ENCODE peak calls at places on chromosomes 5 and 9, in five cellular contexts. E is GM23338, P is SJSA1, K is heart left ventricle, J is right cardiac atrium. H is an unnamed sample.
A peak's percentile ranks its signal among the peaks of the same experiment; 100 is the strongest.

GRCh38 chr9:34500623-34501267 is 22.0 kb downstream of the ENHO start:
- DNase-seq in J (peak; percentile 73), K (peak; percentile 45), E (peak; percentile 80), P (peak; percentile 16), H (peak; percentile 53)

GRCh38 chr9:136695955-136696354 is 8.7 kb upstream of the AGPAT2 start:
- DNase-seq in P (no peak), J (peak; percentile 55), E (no peak), K (no peak), H (no peak)

GRCh38 chr5:74361406-74362358 is 278.8 kb downstream of the ENC1 start:
- DNase-seq in J (no peak), P (no peak), E (no peak), K (no peak), H (no peak)

GRCh38 chr5:122195784-122196394 is 66.5 kb downstream of the ZNF474 start:
- DNase-seq in E (peak; percentile 82), P (peak; percentile 56), K (no peak), J (no peak), H (no peak)

GRCh38 chr5:179188636-179189035 is 128.5 kb downstream of the ZNF354C start:
- DNase-seq in K (no peak), P (no peak), E (no peak), J (peak; percentile 27), H (no peak)

GRCh38 chr9:82532504-82532903 is 530.4 kb downstream of the RASEF start:
- DNase-seq in K (no peak), P (no peak), J (no peak), E (no peak), H (no peak)

GRCh38 chr9:136735812-136736480 is 6.8 kb downstream of the LCN10 start:
- DNase-seq in K (no peak), P (no peak), E (no peak), J (peak; percentile 35), H (no peak)

GRCh38 chr9:36005891-36006290 is 30.8 kb upstream of the RECK start:
- DNase-seq in J (no peak), E (no peak), P (no peak), K (no peak), H (no peak)

GRCh38 chr5:159965031-159965837 is 43.7 kb upstream of the TTC1 start:
- DNase-seq in K (peak; percentile 65), P (peak; percentile 46), E (peak; percentile 85), J (peak; percentile 81), H (peak; percentile 56)

GRCh38 chr5:72410896-72411295 is 90.7 kb downstream of the PTCD2 start:
- DNase-seq in K (no peak), E (no peak), J (no peak), P (no peak), H (no peak)

GRCh38 chr9:21624675-21625477 is 142.8 kb upstream of the IFNE start:
- DNase-seq in J (no peak), P (no peak), E (no peak), K (no peak), H (no peak)

GRCh38 chr5:115666023-115666422 is 40.2 kb upstream of the TMED7 start:
- DNase-seq in E (peak; percentile 8), P (no peak), J (no peak), K (no peak), H (no peak)

GRCh38 chr5:1027631-1028441 is 19.2 kb downstream of the NKD2 start:
- DNase-seq in P (no peak), E (no peak), K (peak; percentile 18), J (peak; percentile 47), H (peak; percentile 36)

GRCh38 chr9:115944166-115944948 is 209.2 kb upstream of the PAPPA start:
- DNase-seq in E (no peak), J (peak; percentile 88), K (peak; percentile 80), P (peak; percentile 93), H (peak; percentile 29)

GRCh38 chr5:164296603-164297080 is 791.2 kb downstream of the MAT2B start:
- DNase-seq in P (no peak), E (peak; percentile 87), K (no peak), J (no peak), H (no peak)

GRCh38 chr9:77562021-77562748 is 85.9 kb downstream of the GNA14 start:
- DNase-seq in P (no peak), K (no peak), E (no peak), J (no peak), H (no peak)

GRCh38 chr5:144712090-144712489 is 541.4 kb downstream of the KCTD16 start:
- DNase-seq in E (no peak), K (no peak), J (no peak), P (no peak), H (no peak)

GRCh38 chr5:177128551-177128976 is 5.0 kb upstream of the NSD1 start:
- DNase-seq in J (no peak), K (peak; percentile 36), E (no peak), P (no peak), H (peak; percentile 14)

GRCh38 chr5:157744055-157745011 is 821 bp downstream of the LSM11 start:
- DNase-seq in K (peak; percentile 31), E (peak; percentile 42), J (peak; percentile 68), P (peak; percentile 44), H (peak; percentile 27)

GRCh38 chr5:173326501-173326960 is 1.7 kb downstream of the STC2 start:
- DNase-seq in P (peak; percentile 97), K (no peak), J (no peak), E (no peak), H (no peak)

GRCh38 chr5:152116926-152117325 is 192.3 kb upstream of the GLRA1 start:
- DNase-seq in P (no peak), J (no peak), E (no peak), K (no peak), H (no peak)

GRCh38 chr5:90549729-90550275 is 8.8 kb upstream of the ADGRV1 start:
- DNase-seq in K (no peak), P (no peak), E (no peak), J (no peak), H (no peak)

GRCh38 chr9:123251741-123252140 is 16.6 kb downstream of the STRBP start:
- DNase-seq in P (no peak), E (no peak), K (no peak), J (no peak), H (no peak)

GRCh38 chr5:157371655-157372471 is 88.2 kb upstream of the NIPAL4 start:
- DNase-seq in J (no peak), K (no peak), P (peak; percentile 47), E (no peak), H (no peak)

GRCh38 chr9:120481248-120481647 is 98.7 kb downstream of the CDK5RAP2 start:
- DNase-seq in J (no peak), P (no peak), K (no peak), E (no peak), H (no peak)

GRCh38 chr5:14216372-14216771 is 73.2 kb downstream of the TRIO start:
- DNase-seq in J (no peak), E (no peak), K (no peak), P (no peak), H (no peak)

DNA sequence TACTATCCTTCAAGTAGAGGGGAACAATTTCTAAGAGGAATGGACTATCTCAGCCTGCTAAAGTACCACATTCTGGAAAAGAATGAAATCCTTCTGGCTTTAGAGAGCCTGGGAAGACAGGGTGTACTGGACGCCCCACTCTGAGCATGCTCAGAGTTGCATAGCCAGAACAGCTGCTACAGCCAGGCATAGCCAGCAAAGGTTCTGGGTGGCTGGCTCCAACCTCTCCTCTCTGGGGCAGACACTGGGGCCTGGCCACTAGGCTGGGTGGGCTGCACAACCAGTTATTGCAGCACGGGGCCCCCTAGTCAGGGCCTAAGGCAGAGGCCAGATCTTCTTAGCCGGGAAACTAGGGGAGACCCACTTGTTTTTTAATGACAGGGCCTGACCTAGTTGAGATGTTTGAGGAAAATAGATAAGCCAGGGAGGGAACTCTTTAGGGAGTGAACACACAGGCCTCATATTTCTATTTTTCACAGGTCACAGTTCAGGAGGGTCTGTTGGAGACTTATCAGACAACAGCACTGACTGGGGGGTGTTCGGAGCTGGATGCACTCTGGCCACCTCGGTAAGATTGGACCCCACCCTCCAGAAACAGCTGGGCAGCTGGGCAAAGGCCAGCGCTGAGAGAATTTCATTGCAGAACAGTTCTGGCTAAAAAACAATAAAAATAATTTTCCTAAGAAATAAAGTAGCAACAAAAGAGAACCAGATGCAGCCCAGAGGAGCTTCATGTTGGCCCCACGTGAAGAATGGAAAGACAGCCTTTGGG is 142.9 kb downstream of the LPAR1 start:
- DNase-seq in P (no peak), K (peak; percentile 76), J (peak; percentile 90), E (no peak), H (no peak)
- H3K4me1 ChIP-seq in P (no peaks in the 10 kb centered on the region), K (peaks cover 7% of the 10 kb centered on the region), J (no peaks in the 10 kb centered on the region), E (no peaks in the 10 kb centered on the region), H (no peaks in the 10 kb centered on the region)

GRCh38 chr9:94181782-94182181 is 77.3 kb upstream of the ZNF169 start:
- DNase-seq in J (no peak), E (no peak), K (no peak), P (no peak), H (no peak)

GRCh38 chr9:94176582-94176981 is 82.5 kb upstream of the ZNF169 start:
- DNase-seq in P (no peak), E (no peak), K (no peak), J (no peak), H (no peak)

GRCh38 chr9:94175669-94176068 is 83.4 kb upstream of the ZNF169 start:
- DNase-seq in K (no peak), J (no peak), P (no peak), E (no peak), H (no peak)

GRCh38 chr9:94182532-94182931 is 76.6 kb upstream of the ZNF169 start:
- DNase-seq in P (no peak), J (no peak), E (no peak), K (no peak), H (no peak)

DNA sequence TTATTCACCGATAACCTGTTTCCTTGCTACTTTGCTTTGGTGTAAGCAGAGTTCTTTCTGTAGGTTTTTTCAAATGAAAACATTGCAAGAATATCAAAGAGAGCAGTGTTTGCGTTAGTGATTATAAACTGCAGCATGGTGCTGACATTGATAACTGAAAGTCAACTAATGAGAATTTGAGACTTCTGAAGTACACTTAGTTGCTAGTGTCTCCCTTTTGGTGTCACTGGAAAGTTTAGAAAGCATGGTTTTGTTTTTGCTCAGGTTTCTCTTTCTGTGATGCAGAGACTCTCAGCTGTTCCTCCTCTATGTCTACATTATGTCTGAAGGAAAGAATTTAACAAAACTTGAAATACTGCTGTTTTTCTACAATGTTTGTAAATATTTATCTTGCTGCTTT is 80.2 kb upstream of the ZNF169 start:
- DNase-seq in J (no peak), P (no peak), K (no peak), E (no peak), H (no peak)
- H3K4me1 ChIP-seq in J (peaks cover 6% of the 10 kb centered on the region), P (peaks cover 20% of the 10 kb centered on the region), K (peaks cover 65% of the 10 kb centered on the region), E (peaks cover 4% of the 10 kb centered on the region), H (peaks cover 22% of the 10 kb centered on the region)

DNA sequence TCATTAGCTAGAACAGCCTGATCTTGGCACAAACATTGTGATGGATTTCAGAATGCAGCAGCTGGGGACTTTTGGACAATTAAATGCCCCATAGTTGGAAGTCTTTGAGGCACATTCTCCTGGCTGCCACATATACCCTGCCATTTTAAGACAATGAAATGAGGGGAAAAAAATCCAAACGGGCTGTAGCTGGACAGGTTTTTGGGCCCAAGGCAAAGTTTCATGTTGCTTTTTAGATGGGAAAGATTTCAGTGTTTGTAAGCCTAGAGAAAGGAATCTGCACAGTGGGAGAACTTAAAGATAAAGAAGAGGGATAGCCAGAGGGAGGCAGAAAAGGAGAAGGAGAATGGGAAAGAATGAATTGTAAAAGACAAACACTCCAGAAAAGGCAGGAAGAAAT is 30.0 kb upstream of the RICTOR start:
- DNase-seq in J (no peak), K (no peak), E (no peak), P (no peak), H (no peak)
- H3K4me1 ChIP-seq in J (no peaks in the 10 kb centered on the region), K (peaks cover 4% of the 10 kb centered on the region), E (no peaks in the 10 kb centered on the region), P (peaks cover 36% of the 10 kb centered on the region), H (no peaks in the 10 kb centered on the region)

DNA sequence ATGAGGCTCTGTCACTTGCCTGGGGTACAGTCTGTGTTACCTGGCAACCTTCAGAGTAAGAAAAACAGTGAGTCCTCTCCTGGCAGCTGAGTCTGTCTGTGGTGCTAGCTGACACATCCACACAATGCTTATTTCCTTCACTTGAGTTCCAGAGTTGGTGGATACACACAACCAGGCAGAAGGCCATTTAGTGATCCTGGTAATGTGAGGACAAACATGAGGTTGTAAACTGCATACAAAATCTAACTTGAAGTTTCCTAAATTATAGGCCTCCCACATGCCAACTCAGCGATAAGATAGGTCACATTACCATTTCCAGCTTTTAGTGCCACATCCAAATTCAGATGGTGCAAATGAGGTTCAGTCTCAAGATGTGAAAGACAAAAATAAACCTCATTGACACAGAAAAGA is 125.5 kb downstream of the DCP2 start:
- DNase-seq in K (no peak), E (no peak), J (no peak), P (no peak), H (no peak)
- H3K4me1 ChIP-seq in K (peaks cover 4% of the 10 kb centered on the region), E (no peaks in the 10 kb centered on the region), J (no peaks in the 10 kb centered on the region), P (no peaks in the 10 kb centered on the region), H (no peaks in the 10 kb centered on the region)